ENCODE peak calls at places on chromosomes 6 and 20, in nine cellular contexts. One of them, this sample, is unnamed.

GRCh38 chr6:41689171-41690008 is 46.0 kb downstream of the TFEB start:
- DNase-seq in sigmoid colon: peak
- DNase-seq in stomach: peak
- DNase-seq in upper lobe of left lung: no peak
- DNase-seq in H1: no peak
- DNase-seq in transverse colon: no peak
- DNase-seq in esophagus muscularis mucosa: no peak
- DNase-seq in SK-N-SH: no peak
- DNase-seq in GM12878: no peak
- DNase-seq in this sample: no peak

GRCh38 chr20:1185316-1185741 is 548 bp upstream of the TMEM74B start:
- DNase-seq in sigmoid colon: no peak
- DNase-seq in stomach: no peak
- DNase-seq in upper lobe of left lung: no peak
- DNase-seq in H1: no peak
- DNase-seq in transverse colon: no peak
- DNase-seq in esophagus muscularis mucosa: no peak
- DNase-seq in SK-N-SH: peak
- DNase-seq in GM12878: no peak
- DNase-seq in this sample: no peak

GRCh38 chr6:166556871-166557322 is 29.6 kb downstream of the RAMACL start:
- DNase-seq in sigmoid colon: peak
- DNase-seq in stomach: peak
- DNase-seq in upper lobe of left lung: peak
- DNase-seq in H1: no peak
- DNase-seq in transverse colon: peak
- DNase-seq in esophagus muscularis mucosa: peak
- DNase-seq in SK-N-SH: no peak
- DNase-seq in GM12878: no peak
- DNase-seq in this sample: peak

GRCh38 chr20:57610261-57610952 is 9.8 kb downstream of the ZBP1 start:
- DNase-seq in sigmoid colon: no peak
- DNase-seq in stomach: no peak
- DNase-seq in upper lobe of left lung: no peak
- DNase-seq in H1: no peak
- DNase-seq in transverse colon: peak
- DNase-seq in esophagus muscularis mucosa: no peak
- DNase-seq in SK-N-SH: no peak
- DNase-seq in GM12878: no peak
- DNase-seq in this sample: peak

GRCh38 chr20:25453035-25453810 is 45.8 kb downstream of the GINS1 start:
- DNase-seq in sigmoid colon: no peak
- DNase-seq in stomach: peak
- DNase-seq in upper lobe of left lung: no peak
- DNase-seq in H1: no peak
- DNase-seq in transverse colon: no peak
- DNase-seq in esophagus muscularis mucosa: no peak
- DNase-seq in SK-N-SH: peak
- DNase-seq in GM12878: no peak
- DNase-seq in this sample: no peak

GRCh38 chr6:29828471-29828797 is 809 bp downstream of the HLA-G start:
- DNase-seq in sigmoid colon: no peak
- DNase-seq in stomach: no peak
- DNase-seq in upper lobe of left lung: no peak
- DNase-seq in H1: no peak
- DNase-seq in transverse colon: no peak
- DNase-seq in esophagus muscularis mucosa: no peak
- DNase-seq in SK-N-SH: no peak
- DNase-seq in GM12878: no peak
- DNase-seq in this sample: no peak

GRCh38 chr6:18389479-18389878 is 2.3 kb downstream of the RNF144B start:
- DNase-seq in sigmoid colon: no peak
- DNase-seq in stomach: no peak
- DNase-seq in upper lobe of left lung: no peak
- DNase-seq in H1: no peak
- DNase-seq in transverse colon: no peak
- DNase-seq in esophagus muscularis mucosa: no peak
- DNase-seq in SK-N-SH: no peak
- DNase-seq in GM12878: no peak
- DNase-seq in this sample: no peak

GRCh38 chr20:50695144-50695872 is 4.0 kb upstream of the RIPOR3 start:
- DNase-seq in sigmoid colon: peak
- DNase-seq in stomach: no peak
- DNase-seq in upper lobe of left lung: no peak
- DNase-seq in H1: no peak
- DNase-seq in transverse colon: no peak
- DNase-seq in esophagus muscularis mucosa: no peak
- DNase-seq in SK-N-SH: no peak
- DNase-seq in GM12878: no peak
- DNase-seq in this sample: no peak

GRCh38 chr6:144075187-144075586 is 20.2 kb downstream of the SF3B5 start:
- DNase-seq in sigmoid colon: no peak
- DNase-seq in stomach: no peak
- DNase-seq in upper lobe of left lung: no peak
- DNase-seq in H1: no peak
- DNase-seq in transverse colon: no peak
- DNase-seq in esophagus muscularis mucosa: no peak
- DNase-seq in SK-N-SH: no peak
- DNase-seq in GM12878: no peak
- DNase-seq in this sample: no peak

GRCh38 chr6:138410972-138411667 is 7.1 kb downstream of the HEBP2 start:
- DNase-seq in sigmoid colon: no peak
- DNase-seq in stomach: no peak
- DNase-seq in upper lobe of left lung: no peak
- DNase-seq in H1: no peak
- DNase-seq in transverse colon: no peak
- DNase-seq in esophagus muscularis mucosa: no peak
- DNase-seq in SK-N-SH: no peak
- DNase-seq in GM12878: no peak
- DNase-seq in this sample: no peak

GRCh38 chr20:1825492-1825891 is 69.7 kb upstream of the SIRPA start:
- DNase-seq in sigmoid colon: no peak
- DNase-seq in stomach: no peak
- DNase-seq in upper lobe of left lung: no peak
- DNase-seq in H1: no peak
- DNase-seq in transverse colon: no peak
- DNase-seq in esophagus muscularis mucosa: no peak
- DNase-seq in SK-N-SH: no peak
- DNase-seq in GM12878: no peak
- DNase-seq in this sample: no peak

GRCh38 chr6:84057908-84058307 is 24.3 kb downstream of the MRAP2 start:
- DNase-seq in sigmoid colon: no peak
- DNase-seq in stomach: no peak
- DNase-seq in upper lobe of left lung: no peak
- DNase-seq in H1: no peak
- DNase-seq in transverse colon: no peak
- DNase-seq in esophagus muscularis mucosa: no peak
- DNase-seq in SK-N-SH: no peak
- DNase-seq in GM12878: no peak
- DNase-seq in this sample: no peak

DNA sequence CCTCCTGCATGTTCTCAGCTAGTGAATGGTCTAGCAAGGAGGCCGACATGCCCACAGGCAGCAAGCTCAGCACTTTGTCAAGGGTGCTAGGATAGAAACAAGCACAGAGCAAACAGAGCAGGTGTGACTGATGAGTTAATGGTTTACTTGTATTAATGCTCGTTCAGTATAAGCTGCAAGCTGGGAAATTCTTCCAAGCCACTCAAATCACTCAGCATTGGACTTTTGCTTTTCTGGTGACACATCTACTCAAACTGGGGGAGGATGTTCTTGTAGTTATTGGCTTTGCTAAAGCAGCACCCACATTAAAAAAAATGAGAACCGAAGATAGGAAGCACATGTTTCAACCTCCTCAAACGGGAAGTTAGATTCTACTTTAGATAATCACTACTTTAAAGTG is 43.1 kb upstream of the NEDD9 start:
- DNase-seq in sigmoid colon: no peak
- DNase-seq in stomach: no peak
- DNase-seq in upper lobe of left lung: peak
- DNase-seq in H1: no peak
- DNase-seq in transverse colon: no peak
- DNase-seq in esophagus muscularis mucosa: no peak
- DNase-seq in SK-N-SH: no peak
- DNase-seq in GM12878: peak
- DNase-seq in this sample: no peak
- TF ChIP-seq EP300 in sigmoid colon: no peak
- TF ChIP-seq EP300 in stomach: no peak
- TF ChIP-seq EP300 in upper lobe of left lung: no peak
- TF ChIP-seq EP300 in H1: no peak
- TF ChIP-seq EP300 in transverse colon: no peak
- TF ChIP-seq EP300 in esophagus muscularis mucosa: no peak
- TF ChIP-seq EP300 in SK-N-SH: no peak
- TF ChIP-seq EP300 in GM12878: peak
- TF ChIP-seq EP300 in this sample: no peak

GRCh38 chr6:110690916-110691315 is 124.4 kb downstream of the CDK19 start:
- DNase-seq in sigmoid colon: no peak
- DNase-seq in stomach: no peak
- DNase-seq in upper lobe of left lung: no peak
- DNase-seq in H1: no peak
- DNase-seq in transverse colon: no peak
- DNase-seq in esophagus muscularis mucosa: no peak
- DNase-seq in SK-N-SH: no peak
- DNase-seq in GM12878: no peak
- DNase-seq in this sample: no peak
- H3K27ac ChIP-seq in sigmoid colon: no peak
- H3K27ac ChIP-seq in stomach: no peak
- H3K27ac ChIP-seq in upper lobe of left lung: no peak
- H3K27ac ChIP-seq in H1: no peak
- H3K27ac ChIP-seq in transverse colon: no peak
- H3K27ac ChIP-seq in esophagus muscularis mucosa: no peak
- H3K27ac ChIP-seq in SK-N-SH: no peak
- H3K27ac ChIP-seq in GM12878: no peak
- H3K27ac ChIP-seq in this sample: no peak

GRCh38 chr6:45378324-45378926 is 691 bp upstream of the SUPT3H start:
- DNase-seq in sigmoid colon: no peak
- DNase-seq in stomach: peak
- DNase-seq in upper lobe of left lung: peak
- DNase-seq in H1: no peak
- DNase-seq in transverse colon: no peak
- DNase-seq in esophagus muscularis mucosa: no peak
- DNase-seq in SK-N-SH: peak
- DNase-seq in GM12878: no peak
- DNase-seq in this sample: no peak
- TF ChIP-seq POLR2AphosphoS5 in sigmoid colon: no peak
- TF ChIP-seq POLR2AphosphoS5 in stomach: no peak
- TF ChIP-seq POLR2AphosphoS5 in upper lobe of left lung: no peak
- TF ChIP-seq POLR2AphosphoS5 in H1: no peak
- TF ChIP-seq POLR2AphosphoS5 in transverse colon: no peak
- TF ChIP-seq POLR2AphosphoS5 in esophagus muscularis mucosa: no peak
- TF ChIP-seq POLR2AphosphoS5 in SK-N-SH: no peak
- TF ChIP-seq POLR2AphosphoS5 in GM12878: no peak
- TF ChIP-seq POLR2AphosphoS5 in this sample: no peak

GRCh38 chr6:135937126-135937525 is 85.6 kb downstream of the PDE7B start:
- DNase-seq in sigmoid colon: no peak
- DNase-seq in stomach: no peak
- DNase-seq in upper lobe of left lung: no peak
- DNase-seq in H1: no peak
- DNase-seq in transverse colon: no peak
- DNase-seq in esophagus muscularis mucosa: no peak
- DNase-seq in SK-N-SH: no peak
- DNase-seq in GM12878: no peak
- DNase-seq in this sample: no peak

GRCh38 chr6:135938588-135939215 is 87.2 kb downstream of the PDE7B start:
- DNase-seq in sigmoid colon: no peak
- DNase-seq in stomach: no peak
- DNase-seq in upper lobe of left lung: no peak
- DNase-seq in H1: no peak
- DNase-seq in transverse colon: no peak
- DNase-seq in esophagus muscularis mucosa: no peak
- DNase-seq in SK-N-SH: peak
- DNase-seq in GM12878: no peak
- DNase-seq in this sample: no peak

GRCh38 chr6:135936606-135937005 is 85.1 kb downstream of the PDE7B start:
- DNase-seq in sigmoid colon: no peak
- DNase-seq in stomach: no peak
- DNase-seq in upper lobe of left lung: no peak
- DNase-seq in H1: no peak
- DNase-seq in transverse colon: no peak
- DNase-seq in esophagus muscularis mucosa: no peak
- DNase-seq in SK-N-SH: no peak
- DNase-seq in GM12878: no peak
- DNase-seq in this sample: no peak

GRCh38 chr6:135939216-135939610 is 87.7 kb downstream of the PDE7B start:
- DNase-seq in sigmoid colon: no peak
- DNase-seq in stomach: no peak
- DNase-seq in upper lobe of left lung: no peak
- DNase-seq in H1: no peak
- DNase-seq in transverse colon: no peak
- DNase-seq in esophagus muscularis mucosa: no peak
- DNase-seq in SK-N-SH: no peak
- DNase-seq in GM12878: no peak
- DNase-seq in this sample: no peak

DNA sequence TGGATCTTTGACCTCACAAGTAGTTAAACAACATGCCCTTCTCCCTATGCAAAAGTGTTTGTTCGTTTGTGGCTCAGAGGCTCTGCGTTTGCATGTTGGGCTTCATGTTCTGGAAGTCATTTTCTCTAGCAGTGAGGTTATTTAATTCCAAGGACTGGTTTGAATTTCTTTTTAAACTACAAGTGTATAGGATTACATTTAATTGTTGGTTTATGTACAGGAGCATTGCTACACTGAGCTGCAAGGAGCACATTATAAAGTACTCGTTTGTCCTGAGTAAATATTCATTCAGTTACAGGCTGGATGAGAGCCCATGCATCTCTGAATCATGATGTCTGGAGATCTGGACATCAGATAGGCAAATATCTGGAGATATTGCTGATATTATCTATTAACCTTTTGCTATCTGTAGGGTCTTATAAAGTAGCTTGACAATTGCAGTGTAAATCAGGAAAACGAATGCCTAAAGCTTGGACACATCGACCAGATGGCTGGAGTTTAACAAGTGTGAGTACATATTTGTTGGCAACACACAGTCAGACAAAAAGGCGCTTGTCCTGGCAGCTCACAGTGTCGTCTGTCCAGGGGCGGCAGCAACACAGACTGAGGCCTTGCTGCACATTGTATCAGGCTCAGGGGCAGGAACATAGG is 84.6 kb downstream of the PDE7B start:
- DNase-seq in sigmoid colon: no peak
- DNase-seq in stomach: no peak
- DNase-seq in upper lobe of left lung: no peak
- DNase-seq in H1: no peak
- DNase-seq in transverse colon: no peak
- DNase-seq in esophagus muscularis mucosa: no peak
- DNase-seq in SK-N-SH: no peak
- DNase-seq in GM12878: no peak
- DNase-seq in this sample: no peak
- TF ChIP-seq EP300 in sigmoid colon: no peak
- TF ChIP-seq EP300 in stomach: no peak
- TF ChIP-seq EP300 in upper lobe of left lung: no peak
- TF ChIP-seq EP300 in H1: no peak
- TF ChIP-seq EP300 in transverse colon: no peak
- TF ChIP-seq EP300 in esophagus muscularis mucosa: no peak
- TF ChIP-seq EP300 in SK-N-SH: peak
- TF ChIP-seq EP300 in GM12878: no peak
- TF ChIP-seq EP300 in this sample: no peak

DNA sequence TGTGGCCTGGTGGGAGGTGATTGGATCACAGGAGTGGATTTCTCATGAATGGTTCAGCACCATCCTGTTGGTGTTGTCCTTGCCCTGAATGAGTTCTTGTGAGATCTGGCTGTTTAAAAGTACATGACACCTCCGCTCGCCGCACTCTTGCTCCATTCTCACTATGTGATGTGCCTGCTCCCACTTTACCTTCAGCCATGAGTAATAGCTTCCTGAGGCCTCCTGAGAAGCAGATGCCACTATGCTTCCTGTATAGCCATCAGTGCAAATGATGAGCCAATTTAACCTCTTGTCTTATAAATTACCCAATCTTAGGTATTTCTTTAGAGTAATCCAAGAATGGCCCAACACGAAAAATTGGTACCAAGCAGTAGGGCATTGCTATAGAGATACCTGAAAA is 34.5 kb downstream of the KIF16B start:
- DNase-seq in sigmoid colon: no peak
- DNase-seq in stomach: no peak
- DNase-seq in upper lobe of left lung: no peak
- DNase-seq in H1: no peak
- DNase-seq in transverse colon: no peak
- DNase-seq in esophagus muscularis mucosa: no peak
- DNase-seq in SK-N-SH: no peak
- DNase-seq in GM12878: no peak
- DNase-seq in this sample: no peak
- H3K27ac ChIP-seq in sigmoid colon: no peak
- H3K27ac ChIP-seq in stomach: no peak
- H3K27ac ChIP-seq in upper lobe of left lung: no peak
- H3K27ac ChIP-seq in H1: no peak
- H3K27ac ChIP-seq in transverse colon: no peak
- H3K27ac ChIP-seq in esophagus muscularis mucosa: no peak
- H3K27ac ChIP-seq in SK-N-SH: no peak
- H3K27ac ChIP-seq in GM12878: no peak
- H3K27ac ChIP-seq in this sample: no peak

This sample was measured in suprapubic skin.